ENCODE peak calls at places on chromosomes 5 and 9, in six cellular contexts. R is H7; X is HCT116; A is aorta; C is CD8-positive, alpha-beta memory T cell; V is GM06990. I is an unnamed sample. For H3K27me3, the result is how much of the 10 kb centered on the place peaks cover.

GRCh38 chr9:114641974-114642373 is 15.6 kb downstream of the TEX53 start:
- DNase-seq in R (no peak), X (no peak), A (no peak), C (no peak), V (no peak), I (no peak)

GRCh38 chr9:127035423-127035822 is 87.0 kb downstream of the ANGPTL2 start:
- DNase-seq in R (no peak), X (no peak), A (peak), C (no peak), V (no peak), I (no peak)

GRCh38 chr5:152987156-152987555 is 503.3 kb upstream of the GRIA1 start:
- DNase-seq in R (no peak), X (no peak), A (no peak), C (no peak), V (no peak), I (no peak)

GRCh38 chr9:128249914-128250838 is 25.6 kb downstream of the GOLGA2 start:
- DNase-seq in R (peak), X (peak), A (peak), C (peak), V (peak), I (peak)

GRCh38 chr5:34790087-34790486 is 48.9 kb upstream of the TTC23L start:
- DNase-seq in R (no peak), X (no peak), A (no peak), C (no peak), V (no peak), I (no peak)

GRCh38 chr9:110850401-110851135 is 182.0 kb downstream of the MUSK start:
- DNase-seq in R (no peak), X (no peak), A (no peak), C (no peak), V (no peak), I (no peak)

GRCh38 chr5:88551724-88552345 is 283.2 kb upstream of the TMEM161B start:
- DNase-seq in R (no peak), X (no peak), A (no peak), C (no peak), V (no peak), I (no peak)

GRCh38 chr5:9283021-9283420 is 262.9 kb downstream of the SEMA5A start:
- DNase-seq in R (no peak), X (no peak), A (no peak), C (no peak), V (no peak), I (no peak)

GRCh38 chr9:115668506-115668905 is 485.1 kb upstream of the PAPPA start:
- DNase-seq in R (no peak), X (no peak), A (no peak), C (no peak), V (no peak), I (no peak)

GRCh38 chr9:135087899-135088347 is 455 bp downstream of the OLFM1 start:
- DNase-seq in R (peak), X (no peak), A (no peak), C (no peak), V (no peak), I (no peak)

GRCh38 chr5:8843766-8844165 is 702.1 kb downstream of the SEMA5A start:
- DNase-seq in R (no peak), X (no peak), A (no peak), C (no peak), V (no peak), I (no peak)

DNA sequence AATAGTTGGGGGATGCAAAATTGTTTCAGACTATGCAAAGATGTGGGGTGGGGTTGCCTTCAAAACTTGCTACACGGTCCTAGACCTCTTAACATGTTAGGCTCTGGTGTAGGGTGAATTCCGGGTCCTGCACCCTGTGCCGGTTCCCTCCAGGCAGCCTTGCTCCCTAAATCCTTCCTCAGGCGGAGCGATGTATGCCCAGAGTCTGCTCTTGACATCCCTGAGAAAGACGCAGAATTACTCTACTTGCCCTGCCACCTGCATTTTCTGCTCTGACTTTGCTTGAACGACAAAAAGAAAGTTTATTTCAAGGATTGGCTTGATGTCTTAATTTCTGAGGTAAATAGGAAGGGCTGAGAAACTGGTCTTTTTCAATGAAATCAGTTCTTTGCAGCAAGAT is 691 bp downstream of the THBS4 start:
- DNase-seq in R (peak), X (no peak), A (no peak), C (no peak), V (no peak), I (no peak)
- H3K27me3 ChIP-seq in R (under half), X (under half), A (under half), C (under half), V (under half), I (under half)

DNA sequence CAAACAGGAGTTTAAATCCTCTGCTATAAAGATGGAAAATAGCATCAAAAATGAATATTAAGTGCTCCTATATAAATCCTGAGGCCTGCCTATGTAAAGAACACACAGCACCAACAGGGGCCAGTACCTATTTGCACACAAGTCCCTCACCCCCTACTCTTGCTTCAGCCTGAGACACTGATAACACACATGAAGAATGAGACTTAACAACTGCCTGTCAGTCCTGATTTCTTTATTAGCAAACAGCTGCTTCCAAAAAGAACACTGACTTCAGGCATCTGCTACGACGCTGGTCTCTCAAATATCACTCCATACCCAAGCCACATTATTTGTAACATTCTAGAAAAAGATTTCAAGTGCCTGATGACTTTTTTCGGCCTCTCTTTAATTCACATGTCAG is 55.5 kb downstream of the MYO10 start:
- DNase-seq in R (no peak), X (no peak), A (no peak), C (no peak), V (no peak), I (no peak)
- H3K4me3 ChIP-seq in R (no peak), X (no peak), A (no peak), C (no peak), V (no peak), I (no peak)

GRCh38 chr5:93620487-93621339 is 37.7 kb downstream of the NR2F1 start:
- DNase-seq in R (peak), X (peak), A (peak), C (peak), V (peak), I (peak)

GRCh38 chr5:93622240-93622885 is 39.3 kb downstream of the NR2F1 start:
- DNase-seq in R (peak), X (no peak), A (no peak), C (peak), V (no peak), I (peak)

GRCh38 chr5:93626801-93627200 is 43.8 kb downstream of the NR2F1 start:
- DNase-seq in R (no peak), X (no peak), A (no peak), C (no peak), V (no peak), I (no peak)

GRCh38 chr5:93623153-93623552 is 40.1 kb downstream of the NR2F1 start:
- DNase-seq in R (no peak), X (no peak), A (no peak), C (no peak), V (no peak), I (no peak)

DNA sequence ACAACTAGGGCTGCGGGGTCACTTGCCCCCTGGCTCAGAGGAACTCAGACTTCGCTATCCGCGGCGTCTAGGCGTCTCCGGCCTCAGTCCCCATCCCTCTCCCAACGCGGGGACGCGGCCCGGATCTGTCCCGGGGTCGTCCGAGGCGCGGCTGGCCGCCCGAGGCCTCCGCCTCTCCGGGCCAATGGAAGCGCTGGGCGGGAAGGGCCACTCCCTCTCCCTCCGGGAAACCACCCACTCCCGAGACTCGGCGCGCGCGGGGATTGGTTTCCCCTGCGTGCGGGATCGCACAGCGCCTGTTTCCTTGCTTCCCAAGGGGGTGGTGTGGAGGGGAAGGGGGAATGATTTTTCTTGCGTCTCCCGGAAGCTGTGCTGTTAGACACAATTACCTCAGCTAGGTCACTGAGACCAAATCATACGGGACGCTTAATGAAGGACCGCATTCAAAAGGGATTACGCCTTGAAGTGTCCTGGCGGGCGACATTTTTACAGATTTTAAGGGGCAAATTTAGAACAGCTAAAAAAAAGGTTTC is 38.4 kb downstream of the NR2F1 start:
- DNase-seq in R (no peak), X (no peak), A (peak), C (peak), V (no peak), I (no peak)
- H3K27me3 ChIP-seq in R (half or more), X (under half), A (under half), C (under half), V (under half), I (under half)

GRCh38 chr5:138755084-138755748 is 2.0 kb downstream of the CTNNA1 start:
- DNase-seq in R (no peak), X (no peak), A (no peak), C (no peak), V (peak), I (no peak)
- H3K4me3 ChIP-seq in R (no peak), X (peak), A (no peak), C (no peak), V (peak), I (no peak)

DNA sequence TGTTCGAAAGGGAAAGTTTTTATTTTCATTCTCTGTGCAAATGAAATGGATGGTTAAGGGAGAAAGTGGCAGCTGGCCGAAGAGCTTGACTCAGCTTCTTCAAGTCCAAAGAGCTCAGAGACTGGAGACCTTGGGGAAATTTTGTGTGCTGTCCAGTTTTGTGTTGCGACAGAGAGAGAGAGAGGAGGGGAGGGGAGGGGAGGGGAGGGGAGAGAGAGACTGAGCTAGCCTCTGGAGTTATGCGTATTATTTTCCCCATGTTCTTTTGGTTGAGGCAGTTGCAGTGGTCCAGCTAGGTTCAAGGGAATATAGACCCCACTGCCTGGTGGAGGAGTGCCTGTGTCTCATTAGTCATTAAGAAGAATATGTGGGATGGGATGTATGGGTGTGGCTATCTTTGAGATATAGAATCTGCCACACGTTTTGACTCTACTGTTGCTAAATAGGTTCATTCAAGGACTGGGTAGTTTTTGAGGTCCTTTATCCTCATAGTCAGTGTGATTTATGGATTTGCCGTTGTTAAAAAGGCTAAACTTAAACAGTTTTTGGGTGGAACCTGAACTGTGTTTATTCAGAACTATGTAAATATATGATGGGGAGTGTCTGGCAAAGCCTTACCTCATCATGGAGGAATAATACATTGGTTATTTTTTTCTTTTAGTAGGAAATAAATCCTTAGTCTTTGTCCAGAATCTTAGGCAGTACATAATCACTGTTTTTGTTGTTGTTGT is 69.7 kb downstream of the ARHGAP26 start:
- DNase-seq in R (no peak), X (no peak), A (peak), C (no peak), V (no peak), I (no peak)
- H3K27me3 ChIP-seq in R (under half), X (under half), A (under half), C (under half), V (under half), I (under half)

GRCh38 chr9:92947268-92948031 is at the start of gene FGD3:
- DNase-seq in R (peak), X (no peak), A (no peak), C (peak), V (no peak), I (peak)
- H3K4me3 ChIP-seq in R (peak), X (no peak), A (no peak), C (peak), V (no peak), I (peak)

GRCh38 chr5:141878771-141879759 is 855 bp upstream of the PCDH1 start:
- DNase-seq in R (peak), X (peak), A (peak), C (peak), V (peak), I (peak)
- H3K27me3 ChIP-seq in R (under half), X (under half), A (under half), C (half or more), V (under half), I (half or more)

DNA sequence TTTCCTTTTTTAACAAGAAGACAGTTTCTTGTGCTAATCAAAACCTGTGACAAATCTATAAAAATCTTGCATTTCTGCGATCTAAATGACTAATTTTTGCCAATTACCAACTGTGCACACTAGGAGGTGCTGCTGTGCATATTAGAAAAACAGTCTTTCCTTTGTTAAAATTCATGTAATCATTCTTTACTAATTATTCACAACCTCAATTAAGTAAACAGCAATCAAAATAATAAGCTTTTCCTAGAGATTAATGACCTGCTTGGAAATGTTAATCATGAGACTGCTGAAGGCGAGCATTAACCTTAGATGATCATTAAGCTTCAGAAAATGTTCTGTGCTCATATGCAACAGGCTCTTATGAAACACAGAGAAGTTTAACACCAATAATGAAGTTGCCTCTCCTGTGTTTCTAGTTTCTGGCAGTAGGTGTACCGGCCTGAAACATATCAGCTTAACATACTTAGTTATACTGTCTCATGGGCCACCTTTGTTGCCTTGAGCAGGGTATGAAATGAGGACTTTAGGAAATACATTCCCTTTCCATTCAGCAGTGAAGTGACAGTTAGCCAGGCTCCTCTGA is 17.7 kb downstream of the RFESD start:
- DNase-seq in R (no peak), X (peak), A (no peak), C (no peak), V (peak), I (peak)
- H3K4me3 ChIP-seq in R (no peak), X (no peak), A (no peak), C (no peak), V (no peak), I (no peak)

DNA sequence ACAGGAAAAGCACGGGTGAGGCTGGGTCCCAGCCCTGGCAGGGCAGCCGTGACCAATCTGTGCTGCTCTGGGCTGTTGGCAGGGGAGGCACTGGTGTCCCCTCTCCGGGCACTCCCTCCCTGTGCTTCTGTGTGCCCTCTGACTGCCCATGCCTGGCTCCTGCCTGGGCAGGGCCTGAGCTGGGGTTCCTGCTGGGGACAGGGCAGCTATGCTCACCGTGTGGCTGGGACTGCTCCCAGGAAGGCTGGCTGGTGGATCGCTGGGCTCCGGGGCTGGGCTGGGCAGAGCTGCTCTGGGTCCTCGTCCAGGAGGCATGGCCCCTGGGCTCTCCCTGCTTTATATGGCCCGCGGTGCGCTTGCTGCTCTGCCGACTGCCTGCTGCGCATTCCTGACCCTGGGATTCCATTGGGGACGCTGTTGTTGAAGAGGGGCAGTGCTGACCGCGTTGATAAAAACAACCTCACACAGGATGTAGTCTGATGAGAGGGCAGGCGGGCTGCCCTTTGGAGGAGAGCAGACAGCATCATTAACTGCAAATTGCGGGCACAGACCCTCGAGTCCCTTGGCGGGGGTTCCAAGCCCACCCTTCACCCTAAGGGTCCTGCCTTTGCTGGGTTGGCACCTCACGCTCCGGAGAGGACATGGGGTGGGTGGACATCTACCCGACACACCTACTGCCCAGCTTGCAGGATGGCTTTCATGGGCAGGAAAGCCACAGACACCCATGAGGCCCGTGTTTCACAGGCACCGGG is 955 bp downstream of the QRFP start:
- DNase-seq in R (peak), X (no peak), A (no peak), C (no peak), V (no peak), I (no peak)
- H3K27me3 ChIP-seq in R (under half), X (under half), A (under half), C (under half), V (under half), I (under half)